ENCODE peak calls at places on chromosomes 2 and 18, in seven cellular contexts. Z is breast epithelium, M is Panc1, X is transverse colon, N is stomach, P is suprapubic skin, Q is HCT116. D is an unnamed sample.

GRCh38 chr2:54999182-54999581 is 51.1 kb downstream of the RTN4 start:
- DNase-seq in Z (no peak), M (no peak), X (no peak), N (no peak), P (no peak), Q (no peak), D (no peak)

GRCh38 chr18:49277395-49278036 is 182.9 kb downstream of the DYM start:
- DNase-seq in Z (no peak), M (no peak), X (no peak), N (no peak), P (no peak), Q (no peak), D (no peak)

GRCh38 chr2:159595410-159596046 is 20.8 kb downstream of the BAZ2B start:
- DNase-seq in Z (no peak), M (no peak), X (no peak), N (no peak), P (no peak), Q (no peak), D (no peak)

GRCh38 chr18:37578886-37579513 is 13.4 kb upstream of the CELF4 start:
- DNase-seq in Z (no peak), M (no peak), X (no peak), N (no peak), P (no peak), Q (peak), D (no peak)

GRCh38 chr18:46683252-46683651 is 26.2 kb upstream of the LOXHD1 start:
- DNase-seq in Z (no peak), M (no peak), X (no peak), N (no peak), P (no peak), Q (no peak), D (no peak)

GRCh38 chr18:59264136-59264571 is 9.1 kb downstream of the RAX start:
- DNase-seq in Z (no peak), M (no peak), X (no peak), N (no peak), P (no peak), Q (no peak), D (no peak)

GRCh38 chr2:129502781-129503180 is 476.7 kb upstream of the RAB6C start:
- DNase-seq in Z (no peak), M (no peak), X (no peak), N (no peak), P (no peak), Q (no peak), D (no peak)

GRCh38 chr2:121709776-121710469 is 26.8 kb downstream of the NIFK start:
- DNase-seq in Z (no peak), M (no peak), X (no peak), N (no peak), P (no peak), Q (no peak), D (no peak)

GRCh38 chr2:109256921-109257320 is 127.9 kb downstream of the SH3RF3 start:
- DNase-seq in Z (no peak), M (no peak), X (peak), N (no peak), P (no peak), Q (no peak), D (no peak)

GRCh38 chr2:184312970-184313369 is 285.4 kb upstream of the ZNF804A start:
- DNase-seq in Z (no peak), M (no peak), X (no peak), N (no peak), P (no peak), Q (no peak), D (no peak)

GRCh38 chr2:65658871-65659270 is 226.5 kb upstream of the SPRED2 start:
- DNase-seq in Z (no peak), M (no peak), X (no peak), N (no peak), P (no peak), Q (no peak), D (no peak)

GRCh38 chr2:197848602-197849001 is 44.2 kb downstream of the PLCL1 start:
- DNase-seq in Z (no peak), M (no peak), X (no peak), N (no peak), P (no peak), Q (no peak), D (no peak)
- H3K27ac ChIP-seq in Z (peak), M (no peak), X (no peak), N (no peak), P (no peak), Q (no peak), D (no peak)

GRCh38 chr2:180621366-180621765 is 359.0 kb upstream of the UBE2E3 start:
- DNase-seq in Z (no peak), M (no peak), X (no peak), N (no peak), P (no peak), Q (no peak), D (no peak)

GRCh38 chr2:180614776-180615175 is 365.6 kb upstream of the UBE2E3 start:
- DNase-seq in Z (no peak), M (no peak), X (no peak), N (no peak), P (no peak), Q (no peak), D (no peak)

GRCh38 chr2:180622122-180622918 is 358.1 kb upstream of the UBE2E3 start:
- DNase-seq in Z (no peak), M (no peak), X (no peak), N (no peak), P (no peak), Q (no peak), D (peak)

DNA sequence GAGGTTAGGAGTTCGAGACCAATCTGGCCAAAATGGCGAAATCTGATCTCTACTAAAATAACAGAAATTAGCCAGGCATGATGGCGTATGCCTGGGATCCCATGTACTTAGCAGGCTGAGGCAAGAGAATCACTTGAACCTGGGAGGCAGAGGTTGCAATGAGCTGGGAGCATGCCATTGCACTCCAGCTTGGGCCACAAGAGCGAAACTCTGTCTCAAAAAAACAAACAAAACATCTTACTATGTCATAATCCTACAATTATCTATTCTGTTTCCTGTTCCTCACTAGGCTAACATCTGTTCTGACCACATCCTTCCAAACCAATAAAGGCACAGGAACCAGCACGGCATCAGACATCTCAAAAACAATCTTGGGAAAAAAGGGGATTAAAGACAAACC is 361.8 kb upstream of the UBE2E3 start:
- DNase-seq in Z (no peak), M (no peak), X (no peak), N (no peak), P (no peak), Q (no peak), D (no peak)
- TF ChIP-seq POLR2AphosphoS5 in Z (no peak), M (no peak), X (no peak), N (no peak), P (no peak), Q (no peak), D (no peak)

GRCh38 chr2:241489080-241489479 is 19.3 kb downstream of the STK25 start:
- DNase-seq in Z (no peak), M (no peak), X (no peak), N (no peak), P (no peak), Q (no peak), D (no peak)
- H3K27ac ChIP-seq in Z (no peak), M (no peak), X (no peak), N (no peak), P (no peak), Q (no peak), D (no peak)

DNA sequence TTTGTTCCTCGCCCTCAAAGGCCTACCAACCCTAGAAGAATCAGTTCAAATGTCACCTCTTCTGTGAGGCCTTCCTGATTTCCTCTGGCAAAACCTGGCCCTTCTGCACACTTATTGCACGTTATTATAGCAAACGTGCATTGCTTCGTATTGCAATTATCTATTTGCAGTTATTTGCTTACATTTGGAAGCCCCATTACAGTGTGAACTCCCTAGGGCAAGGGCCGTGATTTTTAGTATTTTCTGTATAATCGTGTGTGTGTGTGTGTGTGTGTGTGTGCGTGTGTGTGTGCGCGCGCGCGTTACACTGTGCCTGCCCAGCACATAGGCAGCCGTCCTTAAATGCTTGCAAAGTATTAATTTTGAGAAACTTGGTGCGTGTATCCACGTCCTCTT is 460 bp upstream of the SEMA4F start:
- DNase-seq in Z (no peak), M (no peak), X (no peak), N (no peak), P (no peak), Q (no peak), D (no peak)
- TF ChIP-seq POLR2AphosphoS5 in Z (no peak), M (no peak), X (no peak), N (no peak), P (no peak), Q (no peak), D (no peak)

DNA sequence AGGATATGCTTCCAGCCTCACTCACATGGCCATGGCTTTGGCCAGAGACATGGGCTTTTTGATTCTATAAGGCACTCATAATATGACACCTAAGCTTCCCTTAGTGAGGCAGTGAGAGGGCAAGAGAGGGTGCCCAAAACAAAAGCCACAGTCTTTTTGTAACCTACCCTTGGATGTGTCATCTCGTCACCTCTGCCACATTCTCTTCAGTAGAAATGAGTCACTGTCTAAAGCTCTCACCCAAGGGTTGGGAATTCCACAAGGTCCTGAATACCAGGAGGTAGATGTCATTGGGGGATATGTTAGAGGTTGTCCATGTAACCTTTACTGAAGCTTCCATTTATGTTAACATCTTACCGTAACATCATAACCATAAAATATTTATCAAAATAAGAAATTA is 108.4 kb downstream of the ALMS1 start:
- DNase-seq in Z (no peak), M (no peak), X (no peak), N (no peak), P (no peak), Q (peak), D (no peak)
- H3K27ac ChIP-seq in Z (no peak), M (no peak), X (no peak), N (no peak), P (no peak), Q (no peak), D (no peak)

GRCh38 chr2:104851236-104852160 is 2.4 kb upstream of the POU3F3 start:
- DNase-seq in Z (no peak), M (no peak), X (no peak), N (no peak), P (no peak), Q (no peak), D (no peak)

GRCh38 chr2:104849036-104849551 is 4.8 kb upstream of the POU3F3 start:
- DNase-seq in Z (no peak), M (no peak), X (no peak), N (no peak), P (no peak), Q (no peak), D (no peak)

GRCh38 chr2:104850322-104851184 is 3.4 kb upstream of the POU3F3 start:
- DNase-seq in Z (no peak), M (no peak), X (no peak), N (no peak), P (no peak), Q (no peak), D (no peak)

GRCh38 chr2:104848526-104848925 is 5.4 kb upstream of the POU3F3 start:
- DNase-seq in Z (no peak), M (no peak), X (no peak), N (no peak), P (no peak), Q (no peak), D (no peak)

GRCh38 chr2:104849618-104850097 is 4.3 kb upstream of the POU3F3 start:
- DNase-seq in Z (no peak), M (peak), X (peak), N (no peak), P (no peak), Q (peak), D (peak)
- TF ChIP-seq POLR2AphosphoS5 in Z (no peak), M (no peak), X (no peak), N (no peak), P (no peak), Q (no peak), D (no peak)

GRCh38 chr2:36478999-36479398 is 119.0 kb downstream of the FEZ2 start:
- DNase-seq in Z (no peak), M (no peak), X (no peak), N (no peak), P (no peak), Q (no peak), D (no peak)
- H3K27ac ChIP-seq in Z (peak), M (peak), X (peak), N (no peak), P (no peak), Q (peak), D (peak)

GRCh38 chr2:47010176-47010575 is 94.6 kb upstream of the MCFD2 start:
- DNase-seq in Z (no peak), M (no peak), X (no peak), N (no peak), P (no peak), Q (no peak), D (no peak)

GRCh38 chr2:47007221-47007825 is 91.7 kb upstream of the MCFD2 start:
- DNase-seq in Z (no peak), M (no peak), X (no peak), N (no peak), P (no peak), Q (no peak), D (no peak)

GRCh38 chr2:47007826-47008225 is 92.2 kb upstream of the MCFD2 start:
- DNase-seq in Z (no peak), M (no peak), X (no peak), N (no peak), P (no peak), Q (no peak), D (no peak)

GRCh38 chr2:47009368-47009767 is 93.8 kb upstream of the MCFD2 start:
- DNase-seq in Z (no peak), M (no peak), X (no peak), N (no peak), P (no peak), Q (no peak), D (no peak)

GRCh38 chr2:47008381-47009280 is 93.0 kb upstream of the MCFD2 start:
- DNase-seq in Z (no peak), M (no peak), X (no peak), N (no peak), P (no peak), Q (no peak), D (no peak)
- TF ChIP-seq POLR2AphosphoS5 in Z (no peak), M (no peak), X (no peak), N (no peak), P (no peak), Q (no peak), D (no peak)

GRCh38 chr2:98027535-98027934 is 31.8 kb upstream of the TMEM131 start:
- DNase-seq in Z (no peak), M (no peak), X (no peak), N (no peak), P (no peak), Q (no peak), D (no peak)
- H3K27ac ChIP-seq in Z (no peak), M (no peak), X (no peak), N (no peak), P (no peak), Q (no peak), D (no peak)

DNA sequence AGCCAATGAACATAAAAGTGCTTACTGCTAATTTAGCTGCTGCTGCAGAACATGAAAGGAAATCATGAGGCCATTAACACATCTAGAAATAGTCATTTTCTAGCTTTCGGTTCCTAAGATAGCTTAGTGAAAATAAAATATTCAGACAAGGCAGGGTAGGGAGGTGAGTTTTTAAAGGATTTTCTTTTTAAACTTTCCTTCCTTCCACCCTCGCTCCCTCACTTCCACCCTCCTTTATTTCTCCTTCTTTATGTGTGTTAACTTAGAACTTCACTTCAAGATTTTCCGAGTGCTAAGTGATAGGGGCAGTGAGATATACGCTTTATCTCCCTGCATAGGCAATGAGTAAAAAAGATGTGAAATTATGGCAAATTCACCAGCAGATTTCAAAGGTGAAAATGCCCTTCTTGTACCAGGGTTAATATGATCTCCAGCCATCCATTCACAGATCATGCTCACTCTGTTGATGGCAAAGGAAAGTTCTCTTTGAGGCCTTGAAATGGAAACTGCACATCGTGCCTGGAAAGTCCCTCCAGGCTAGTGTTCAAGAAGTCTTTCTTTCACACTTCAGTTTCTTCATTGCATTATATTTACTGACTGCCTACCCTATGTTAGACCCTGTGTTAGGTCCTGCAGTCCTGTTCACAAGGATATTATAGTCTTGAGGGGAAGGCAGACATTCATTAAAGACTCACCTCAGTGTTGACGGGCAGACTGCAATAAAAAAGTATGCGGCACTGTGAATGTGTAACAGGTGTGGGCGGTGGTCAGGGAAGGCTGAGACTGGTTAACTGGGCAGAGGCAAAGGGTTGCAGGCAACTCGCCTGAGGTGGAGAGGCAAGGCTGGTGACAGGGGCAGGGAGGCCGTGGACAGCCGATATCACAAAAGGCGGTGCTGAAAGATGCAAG is 200.8 kb downstream of the PLCL1 start:
- DNase-seq in Z (no peak), M (no peak), X (peak), N (no peak), P (no peak), Q (no peak), D (peak)
- TF ChIP-seq POLR2AphosphoS5 in Z (no peak), M (no peak), X (no peak), N (no peak), P (no peak), Q (no peak), D (no peak)